ENCODE peak calls at places on chromosomes 5 and 9, in eight cellular contexts. One of them, this sample, is unnamed.

GRCh38 chr5:95835682-95836405 is 13.3 kb upstream of the GLRX start:
- DNase-seq in HFF-Myc: no peak
- DNase-seq in right lobe of liver: no peak
- DNase-seq in SIG-M5: no peak
- DNase-seq in effector CD8-positive, alpha-beta T cell: no peak
- DNase-seq in cardiac fibroblast: peak
- DNase-seq in NCI-H1105 treated with DMSO at 0.1 percent for 48 hours: no peak
- DNase-seq in hypothalamus: no peak
- DNase-seq in this sample: no peak

GRCh38 chr5:27434335-27434734 is 395.9 kb upstream of the CDH9 start:
- DNase-seq in HFF-Myc: no peak
- DNase-seq in right lobe of liver: no peak
- DNase-seq in SIG-M5: no peak
- DNase-seq in effector CD8-positive, alpha-beta T cell: no peak
- DNase-seq in cardiac fibroblast: peak
- DNase-seq in NCI-H1105 treated with DMSO at 0.1 percent for 48 hours: no peak
- DNase-seq in hypothalamus: no peak
- DNase-seq in this sample: no peak

GRCh38 chr9:120820095-120820494 is 22.6 kb downstream of the PSMD5 start:
- DNase-seq in HFF-Myc: no peak
- DNase-seq in right lobe of liver: no peak
- DNase-seq in SIG-M5: no peak
- DNase-seq in effector CD8-positive, alpha-beta T cell: no peak
- DNase-seq in cardiac fibroblast: no peak
- DNase-seq in NCI-H1105 treated with DMSO at 0.1 percent for 48 hours: no peak
- DNase-seq in hypothalamus: no peak
- DNase-seq in this sample: no peak

GRCh38 chr9:16721972-16722371 is 148.5 kb downstream of the BNC2 start:
- DNase-seq in HFF-Myc: no peak
- DNase-seq in right lobe of liver: no peak
- DNase-seq in SIG-M5: no peak
- DNase-seq in effector CD8-positive, alpha-beta T cell: no peak
- DNase-seq in cardiac fibroblast: peak
- DNase-seq in NCI-H1105 treated with DMSO at 0.1 percent for 48 hours: no peak
- DNase-seq in hypothalamus: no peak
- DNase-seq in this sample: peak

GRCh38 chr9:19698960-19699359 is 89.9 kb downstream of the SLC24A2 start:
- DNase-seq in HFF-Myc: no peak
- DNase-seq in right lobe of liver: no peak
- DNase-seq in SIG-M5: no peak
- DNase-seq in effector CD8-positive, alpha-beta T cell: no peak
- DNase-seq in cardiac fibroblast: no peak
- DNase-seq in NCI-H1105 treated with DMSO at 0.1 percent for 48 hours: no peak
- DNase-seq in hypothalamus: no peak
- DNase-seq in this sample: no peak

GRCh38 chr9:68750786-68751185 is 45.7 kb downstream of the PIP5K1B start:
- DNase-seq in HFF-Myc: peak
- DNase-seq in right lobe of liver: no peak
- DNase-seq in SIG-M5: no peak
- DNase-seq in effector CD8-positive, alpha-beta T cell: no peak
- DNase-seq in cardiac fibroblast: no peak
- DNase-seq in NCI-H1105 treated with DMSO at 0.1 percent for 48 hours: peak
- DNase-seq in hypothalamus: no peak
- DNase-seq in this sample: peak

GRCh38 chr5:74034738-74035137 is 408.7 kb downstream of the ARHGEF28 start:
- DNase-seq in HFF-Myc: peak
- DNase-seq in right lobe of liver: no peak
- DNase-seq in SIG-M5: no peak
- DNase-seq in effector CD8-positive, alpha-beta T cell: no peak
- DNase-seq in cardiac fibroblast: peak
- DNase-seq in NCI-H1105 treated with DMSO at 0.1 percent for 48 hours: no peak
- DNase-seq in hypothalamus: no peak
- DNase-seq in this sample: peak

GRCh38 chr5:109315245-109315644 is 94.5 kb downstream of the PJA2 start:
- DNase-seq in HFF-Myc: no peak
- DNase-seq in right lobe of liver: no peak
- DNase-seq in SIG-M5: no peak
- DNase-seq in effector CD8-positive, alpha-beta T cell: no peak
- DNase-seq in cardiac fibroblast: peak
- DNase-seq in NCI-H1105 treated with DMSO at 0.1 percent for 48 hours: no peak
- DNase-seq in hypothalamus: no peak
- DNase-seq in this sample: no peak

GRCh38 chr9:122606587-122606986 is 8.0 kb upstream of the OR1Q1 start:
- DNase-seq in HFF-Myc: no peak
- DNase-seq in right lobe of liver: no peak
- DNase-seq in SIG-M5: no peak
- DNase-seq in effector CD8-positive, alpha-beta T cell: no peak
- DNase-seq in cardiac fibroblast: no peak
- DNase-seq in NCI-H1105 treated with DMSO at 0.1 percent for 48 hours: no peak
- DNase-seq in hypothalamus: no peak
- DNase-seq in this sample: no peak